ENCODE peak calls at places on chromosomes 2 and 18, in five cellular contexts. I is H9, Q is neuronal stem cell, L is H1, A is mesenchymal stem cell. H is an unnamed sample.

GRCh38 chr18:9549405-9549804 is 65.0 kb downstream of the PPP4R1 start:
- DNase-seq in L (no peak), Q (no peak), A (no peak), I (no peak), H (peak)

GRCh38 chr2:95728878-95729511 is 137.2 kb downstream of the TRIM43 start:
- DNase-seq in Q (peak), I (peak), L (peak), A (peak), H (peak)

GRCh38 chr2:178747767-178748166 is 59.5 kb downstream of the TTN start:
- DNase-seq in A (no peak), Q (no peak), I (no peak), L (no peak), H (no peak)

GRCh38 chr2:71129114-71129890 is 727 bp downstream of the MCEE start:
- DNase-seq in A (peak), Q (no peak), I (no peak), L (no peak), H (no peak)

GRCh38 chr2:101725515-101726192 is 28.1 kb downstream of the MAP4K4 start:
- DNase-seq in L (peak), I (peak), Q (no peak), A (no peak), H (no peak)

GRCh38 chr2:83969085-83969484 is 490.0 kb downstream of the SUCLG1 start:
- DNase-seq in Q (no peak), A (no peak), L (no peak), I (no peak), H (no peak)

GRCh38 chr2:231228223-231228622 is 29.8 kb downstream of the ARMC9 start:
- DNase-seq in A (no peak), I (peak), Q (no peak), L (no peak), H (no peak)

GRCh38 chr2:584863-585823 is 92.1 kb downstream of the TMEM18 start:
- DNase-seq in I (peak), L (peak), Q (no peak), A (no peak), H (no peak)

GRCh38 chr2:65608966-65609365 is 176.6 kb upstream of the SPRED2 start:
- DNase-seq in L (no peak), I (no peak), A (no peak), Q (no peak), H (no peak)

GRCh38 chr18:57267368-57267767 is 85.0 kb upstream of the ST8SIA3 start:
- DNase-seq in Q (no peak), L (no peak), A (no peak), I (no peak), H (no peak)

GRCh38 chr2:48483506-48483905 is 46.4 kb upstream of the STON1 start:
- DNase-seq in L (no peak), A (no peak), I (no peak), Q (no peak), H (no peak)

DNA sequence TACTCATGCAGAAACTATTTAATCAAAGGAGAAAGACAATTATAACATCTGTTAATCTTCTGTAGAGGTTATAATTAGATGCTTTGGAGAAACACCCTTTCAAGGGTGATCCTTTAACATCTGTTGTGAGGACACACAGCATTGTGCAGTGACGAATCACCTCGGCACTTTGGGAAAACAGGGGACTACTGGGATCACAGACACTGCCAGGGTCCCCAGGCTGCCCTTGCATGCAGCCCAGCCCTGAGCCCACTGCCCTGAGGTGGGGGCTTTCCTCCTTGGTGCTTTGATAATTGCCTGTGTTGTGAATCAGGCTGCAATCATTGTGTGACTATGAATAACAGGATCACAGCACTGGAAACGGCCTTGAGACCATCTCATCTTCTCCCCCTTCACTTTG is 10.6 kb downstream of the NCKAP5 start:
- DNase-seq in L (no peak), A (no peak), I (no peak), Q (no peak), H (no peak)
- H3K4ac ChIP-seq in L (no peak), A (no peak), I (no peak), Q (no peak), H (no peak)

GRCh38 chr2:85698880-85699254 is 4.7 kb downstream of the GNLY start:
- DNase-seq in A (no peak), L (no peak), I (no peak), Q (no peak), H (no peak)
- H2BK12ac ChIP-seq in A (no peak), L (no peak), I (no peak), Q (no peak), H (no peak)

GRCh38 chr2:75309596-75310290 is 110.4 kb upstream of the TACR1 start:
- DNase-seq in L (no peak), Q (no peak), I (no peak), A (peak), H (peak)

GRCh38 chr2:75311521-75311920 is 112.2 kb upstream of the TACR1 start:
- DNase-seq in A (no peak), Q (no peak), I (no peak), L (no peak), H (no peak)

GRCh38 chr2:75310915-75311314 is 111.6 kb upstream of the TACR1 start:
- DNase-seq in Q (no peak), L (no peak), I (no peak), A (peak), H (peak)

GRCh38 chr2:75315436-75315835 is 116.1 kb upstream of the TACR1 start:
- DNase-seq in A (no peak), I (no peak), L (no peak), Q (no peak), H (no peak)

DNA sequence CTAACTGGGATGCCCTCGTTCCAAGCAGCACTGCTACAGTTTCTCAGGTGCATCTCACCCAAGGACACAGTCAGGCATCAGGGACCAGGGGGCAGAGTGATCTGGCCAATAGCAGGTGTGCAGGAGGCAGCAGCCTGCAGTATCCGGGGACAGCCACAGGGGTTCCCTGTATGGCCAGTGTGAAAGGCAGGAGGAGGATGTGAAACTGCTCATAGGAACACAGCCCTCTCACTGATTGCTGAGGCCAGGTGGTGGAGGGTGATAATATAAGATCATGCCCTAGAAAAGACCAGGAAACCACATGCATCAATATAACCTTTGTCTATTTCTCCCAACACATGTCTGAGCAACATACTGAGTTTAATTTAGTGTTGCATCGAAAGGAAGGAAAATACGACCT is 112.7 kb upstream of the TACR1 start:
- DNase-seq in I (peak), A (no peak), L (peak), Q (no peak), H (no peak)
- H3K4ac ChIP-seq in I (no peak), A (peak), L (no peak), Q (no peak), H (no peak)

GRCh38 chr2:208359632-208359986 is 47.0 kb upstream of the PTH2R start:
- DNase-seq in Q (no peak), I (peak), L (peak), A (no peak), H (peak)
- H2BK12ac ChIP-seq in Q (no peak), I (no peak), L (no peak), A (no peak), H (no peak)

GRCh38 chr2:20349457-20350034 is 1.1 kb downstream of the PUM2 start:
- DNase-seq in Q (no peak), I (no peak), L (no peak), A (no peak), H (no peak)
- H3K4ac ChIP-seq in Q (no peak), I (no peak), L (no peak), A (no peak), H (peak)

GRCh38 chr18:62211323-62211828 is 24.3 kb downstream of the RELCH start:
- DNase-seq in A (no peak), Q (no peak), L (no peak), I (no peak), H (no peak)
- H2BK12ac ChIP-seq in A (no peak), Q (no peak), L (no peak), I (no peak), H (no peak)

GRCh38 chr18:74310411-74310810 is 5.2 kb upstream of the C18orf63 start:
- DNase-seq in L (no peak), I (peak), A (peak), Q (no peak), H (peak)
- H3K4ac ChIP-seq in L (no peak), I (no peak), A (no peak), Q (no peak), H (no peak)

GRCh38 chr2:96914332-96914731 is 44.5 kb upstream of the SEMA4C start:
- DNase-seq in L (no peak), A (no peak), Q (no peak), I (no peak), H (no peak)
- H2BK12ac ChIP-seq in L (peak), A (no peak), Q (no peak), I (no peak), H (peak)

H was measured in trophoblast cell.